ENCODE peak calls at places on chromosomes 1 and 21, in six cellular contexts. One of them, this sample, is unnamed.
A peak's percentile ranks its signal among the peaks of the same experiment; 100 is the strongest.

GRCh38 chr1:233945573-233945972 is 41.1 kb downstream of the SLC35F3 start:
- DNase-seq in GM12878: peak; percentile 8
- DNase-seq in endothelial cell of umbilical vein: no peak
- DNase-seq in K562: no peak
- DNase-seq in A549: peak; percentile 14
- DNase-seq in HepG2: no peak
- DNase-seq in this sample: no peak

GRCh38 chr21:37546949-37547614 is 180.5 kb downstream of the DYRK1A start:
- DNase-seq in A549: no peak
- DNase-seq in GM12878: no peak
- DNase-seq in endothelial cell of umbilical vein: peak; percentile 86
- DNase-seq in HepG2: no peak
- DNase-seq in K562: no peak
- DNase-seq in this sample: peak; percentile 41

GRCh38 chr1:165717918-165718515 is 19.7 kb upstream of the ALDH9A1 start:
- DNase-seq in A549: peak; percentile 68
- DNase-seq in K562: peak; percentile 67
- DNase-seq in GM12878: no peak
- DNase-seq in HepG2: peak; percentile 69
- DNase-seq in endothelial cell of umbilical vein: peak; percentile 68
- DNase-seq in this sample: peak; percentile 74

GRCh38 chr1:34165422-34165921 is 442 bp upstream of the CSMD2 start:
- DNase-seq in GM12878: no peak
- DNase-seq in HepG2: no peak
- DNase-seq in endothelial cell of umbilical vein: no peak
- DNase-seq in A549: no peak
- DNase-seq in K562: no peak
- DNase-seq in this sample: no peak

GRCh38 chr1:225887030-225887314 is 2.0 kb downstream of the LEFTY1 start:
- DNase-seq in GM12878: no peak
- DNase-seq in K562: no peak
- DNase-seq in endothelial cell of umbilical vein: no peak
- DNase-seq in A549: no peak
- DNase-seq in HepG2: no peak
- DNase-seq in this sample: no peak

GRCh38 chr1:187877220-187877619 is 1048.5 kb downstream of the PLA2G4A start:
- DNase-seq in HepG2: no peak
- DNase-seq in K562: no peak
- DNase-seq in A549: no peak
- DNase-seq in endothelial cell of umbilical vein: no peak
- DNase-seq in GM12878: no peak
- DNase-seq in this sample: no peak

GRCh38 chr1:32933742-32934322 is 30.8 kb downstream of the RNF19B start:
- DNase-seq in K562: no peak
- DNase-seq in GM12878: no peak
- DNase-seq in HepG2: peak; percentile 99
- DNase-seq in A549: peak; percentile 84
- DNase-seq in endothelial cell of umbilical vein: peak; percentile 95
- DNase-seq in this sample: no peak

GRCh38 chr1:151175910-151176309 is at the start of gene TMOD4:
- DNase-seq in A549: peak; percentile 37
- DNase-seq in K562: peak; percentile 48
- DNase-seq in HepG2: no peak
- DNase-seq in endothelial cell of umbilical vein: peak; percentile 19
- DNase-seq in GM12878: no peak
- DNase-seq in this sample: peak; percentile 49

GRCh38 chr1:245871881-245872280 is 635.2 kb downstream of the SMYD3 start:
- DNase-seq in GM12878: no peak
- DNase-seq in HepG2: no peak
- DNase-seq in K562: no peak
- DNase-seq in endothelial cell of umbilical vein: no peak
- DNase-seq in A549: no peak
- DNase-seq in this sample: no peak

GRCh38 chr1:160797861-160798273 is 1.9 kb downstream of the LY9 start:
- DNase-seq in A549: no peak
- DNase-seq in endothelial cell of umbilical vein: no peak
- DNase-seq in HepG2: no peak
- DNase-seq in GM12878: no peak
- DNase-seq in K562: no peak
- DNase-seq in this sample: no peak

GRCh38 chr21:14554948-14555347 is 8.8 kb upstream of the SAMSN1 start:
- DNase-seq in HepG2: no peak
- DNase-seq in endothelial cell of umbilical vein: no peak
- DNase-seq in A549: no peak
- DNase-seq in GM12878: no peak
- DNase-seq in K562: no peak
- DNase-seq in this sample: no peak

GRCh38 chr1:168386492-168386891 is 105.8 kb downstream of the TBX19 start:
- DNase-seq in HepG2: no peak
- DNase-seq in endothelial cell of umbilical vein: no peak
- DNase-seq in GM12878: no peak
- DNase-seq in K562: no peak
- DNase-seq in A549: no peak
- DNase-seq in this sample: no peak

GRCh38 chr1:204465469-204466415 is 28.9 kb downstream of the PIK3C2B start:
- DNase-seq in A549: no peak
- DNase-seq in GM12878: peak; percentile 63
- DNase-seq in endothelial cell of umbilical vein: peak; percentile 44
- DNase-seq in HepG2: no peak
- DNase-seq in K562: peak; percentile 60
- DNase-seq in this sample: peak; percentile 95

GRCh38 chr1:220219865-220220698 is 52.2 kb downstream of the RAB3GAP2 start:
- DNase-seq in K562: no peak
- DNase-seq in A549: no peak
- DNase-seq in HepG2: no peak
- DNase-seq in GM12878: peak; percentile 83
- DNase-seq in endothelial cell of umbilical vein: no peak
- DNase-seq in this sample: no peak

GRCh38 chr1:22702255-22702654 is 8.4 kb upstream of the EPHB2 start:
- DNase-seq in K562: no peak
- DNase-seq in A549: no peak
- DNase-seq in HepG2: peak; percentile 20
- DNase-seq in GM12878: no peak
- DNase-seq in endothelial cell of umbilical vein: no peak
- DNase-seq in this sample: no peak

GRCh38 chr1:203914292-203914691 is 52.9 kb downstream of the SNRPE start:
- DNase-seq in HepG2: peak; percentile 35
- DNase-seq in endothelial cell of umbilical vein: no peak
- DNase-seq in K562: no peak
- DNase-seq in A549: no peak
- DNase-seq in GM12878: no peak
- DNase-seq in this sample: no peak

GRCh38 chr1:9367806-9368205 is 75.1 kb downstream of the SPSB1 start:
- DNase-seq in GM12878: no peak
- DNase-seq in A549: no peak
- DNase-seq in HepG2: no peak
- DNase-seq in K562: no peak
- DNase-seq in endothelial cell of umbilical vein: no peak
- DNase-seq in this sample: no peak

GRCh38 chr1:41464886-41465285 is 19.6 kb downstream of the EDN2 start:
- DNase-seq in K562: no peak
- DNase-seq in endothelial cell of umbilical vein: no peak
- DNase-seq in HepG2: no peak
- DNase-seq in A549: no peak
- DNase-seq in GM12878: no peak
- DNase-seq in this sample: no peak

GRCh38 chr1:165403835-165404482 is 41.0 kb downstream of the RXRG start:
- DNase-seq in A549: peak; percentile 21
- DNase-seq in GM12878: no peak
- DNase-seq in HepG2: peak; percentile 58
- DNase-seq in K562: peak; percentile 38
- DNase-seq in endothelial cell of umbilical vein: peak; percentile 15
- DNase-seq in this sample: peak; percentile 24

GRCh38 chr1:172322219-172323061 is 98.0 kb upstream of the C1orf105 start:
- DNase-seq in A549: peak; percentile 92
- DNase-seq in K562: no peak
- DNase-seq in endothelial cell of umbilical vein: peak; percentile 96
- DNase-seq in HepG2: no peak
- DNase-seq in GM12878: no peak
- DNase-seq in this sample: no peak

GRCh38 chr1:22247527-22248218 is 104.8 kb upstream of the WNT4 start:
- DNase-seq in K562: no peak
- DNase-seq in A549: no peak
- DNase-seq in GM12878: no peak
- DNase-seq in endothelial cell of umbilical vein: no peak
- DNase-seq in HepG2: no peak
- DNase-seq in this sample: no peak

GRCh38 chr1:173507847-173508209 is 30.7 kb downstream of the PRDX6 start:
- DNase-seq in endothelial cell of umbilical vein: no peak
- DNase-seq in K562: no peak
- DNase-seq in GM12878: no peak
- DNase-seq in HepG2: no peak
- DNase-seq in A549: no peak
- DNase-seq in this sample: no peak

DNA sequence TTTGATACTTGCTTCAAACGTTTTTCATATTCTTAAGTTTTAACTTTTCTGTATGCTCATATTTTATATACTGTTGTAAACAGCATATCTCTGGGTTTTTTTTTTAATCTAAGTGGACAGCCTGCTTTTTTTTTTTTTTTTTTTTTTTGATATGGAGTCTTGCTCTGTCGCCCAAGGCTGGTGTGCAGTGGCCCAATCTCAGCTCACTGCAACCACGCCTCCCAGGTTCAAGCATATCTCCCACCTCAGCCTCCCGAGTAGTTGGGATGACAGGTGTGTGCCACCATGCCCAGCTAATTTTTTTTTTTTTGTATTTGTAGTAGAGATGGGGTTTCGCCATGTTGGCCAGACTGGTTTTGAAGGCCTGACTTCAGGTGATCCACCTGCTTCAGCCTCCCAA is 1.2 kb downstream of the TBCE start:
- DNase-seq in GM12878: no peak
- DNase-seq in endothelial cell of umbilical vein: no peak
- DNase-seq in HepG2: no peak
- DNase-seq in K562: no peak
- DNase-seq in A549: no peak
- DNase-seq in this sample: no peak
- H3K4me3 ChIP-seq in GM12878: peak overlapping the region; percentile 74
- H3K4me3 ChIP-seq in endothelial cell of umbilical vein: no peak overlapping the region
- H3K4me3 ChIP-seq in HepG2: peak overlapping the region; percentile 97
- H3K4me3 ChIP-seq in K562: peak overlapping the region; percentile 56
- H3K4me3 ChIP-seq in A549: peak overlapping the region; percentile 65
- H3K4me3 ChIP-seq in this sample: peak overlapping the region; percentile 84

GRCh38 chr1:97243973-97244560 is 522.5 kb downstream of the PTBP2 start:
- DNase-seq in HepG2: no peak
- DNase-seq in endothelial cell of umbilical vein: peak; percentile 48
- DNase-seq in GM12878: no peak
- DNase-seq in K562: no peak
- DNase-seq in A549: peak; percentile 4
- DNase-seq in this sample: peak; percentile 24
- TF ChIP-seq MYC in HepG2: no peak
- TF ChIP-seq MYC in endothelial cell of umbilical vein: no peak
- TF ChIP-seq MYC in GM12878: no peak
- TF ChIP-seq MYC in K562: no peak
- TF ChIP-seq MYC in A549: no peak
- TF ChIP-seq MYC in this sample: no peak

GRCh38 chr1:202835548-202836072 is 24.9 kb downstream of the PCAT6 start:
- DNase-seq in endothelial cell of umbilical vein: no peak
- DNase-seq in HepG2: no peak
- DNase-seq in GM12878: no peak
- DNase-seq in K562: no peak
- DNase-seq in A549: no peak
- DNase-seq in this sample: peak; percentile 66
- H3K4me3 ChIP-seq in endothelial cell of umbilical vein: no peak overlapping the region
- H3K4me3 ChIP-seq in HepG2: no peak overlapping the region
- H3K4me3 ChIP-seq in GM12878: no peak overlapping the region
- H3K4me3 ChIP-seq in K562: no peak overlapping the region
- H3K4me3 ChIP-seq in A549: no peak overlapping the region
- H3K4me3 ChIP-seq in this sample: no peak overlapping the region

DNA sequence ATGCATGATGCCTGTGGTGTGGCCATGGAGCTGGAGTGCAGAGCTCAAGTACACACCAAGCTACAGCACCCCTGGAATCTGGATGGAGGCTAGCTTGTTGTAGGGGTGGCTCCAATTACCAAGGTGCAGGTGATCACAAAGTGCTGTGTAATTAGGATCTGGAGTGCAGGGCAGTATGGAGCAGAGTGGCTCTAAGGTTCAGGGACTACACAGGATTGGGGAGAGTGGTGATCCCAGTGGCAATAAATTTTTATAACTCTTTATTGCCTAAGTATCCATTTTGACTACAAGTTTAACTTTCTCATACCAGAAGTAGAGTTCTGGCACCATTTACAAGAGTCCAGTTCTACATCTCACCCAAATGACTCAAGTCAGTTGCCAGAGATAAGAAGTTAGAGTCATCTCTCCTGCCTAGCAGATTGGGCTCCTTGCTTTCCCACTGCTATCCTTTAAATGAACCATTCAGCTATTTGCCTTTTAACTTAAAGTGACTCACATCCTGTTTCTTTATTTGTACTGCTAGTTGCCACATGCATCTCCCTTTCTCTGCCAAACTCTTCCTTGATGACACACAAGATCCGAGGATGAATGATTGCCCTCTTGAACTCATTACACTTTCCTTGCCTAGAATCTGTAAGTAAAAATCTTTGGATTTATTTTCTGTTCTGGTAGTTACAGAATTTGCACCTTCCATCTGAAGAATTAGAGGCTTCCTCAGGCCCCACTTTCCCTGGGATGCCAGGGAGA is 427.2 kb downstream of the KCNT2 start:
- DNase-seq in A549: peak; percentile 86
- DNase-seq in endothelial cell of umbilical vein: peak; percentile 94
- DNase-seq in GM12878: no peak
- DNase-seq in HepG2: no peak
- DNase-seq in K562: peak; percentile 5
- DNase-seq in this sample: peak; percentile 52
- TF ChIP-seq MYC in A549: no peak
- TF ChIP-seq MYC in endothelial cell of umbilical vein: no peak
- TF ChIP-seq MYC in GM12878: no peak
- TF ChIP-seq MYC in HepG2: no peak
- TF ChIP-seq MYC in K562: no peak
- TF ChIP-seq MYC in this sample: no peak

GRCh38 chr1:228038387-228039005 is 31.7 kb downstream of the WNT3A start:
- DNase-seq in A549: no peak
- DNase-seq in endothelial cell of umbilical vein: no peak
- DNase-seq in GM12878: no peak
- DNase-seq in HepG2: no peak
- DNase-seq in K562: no peak
- DNase-seq in this sample: no peak

GRCh38 chr1:228039006-228039481 is 32.2 kb downstream of the WNT3A start:
- DNase-seq in GM12878: no peak
- DNase-seq in HepG2: no peak
- DNase-seq in endothelial cell of umbilical vein: no peak
- DNase-seq in A549: no peak
- DNase-seq in K562: no peak
- DNase-seq in this sample: no peak

GRCh38 chr1:228039504-228039903 is 32.7 kb downstream of the WNT3A start:
- DNase-seq in HepG2: no peak
- DNase-seq in A549: no peak
- DNase-seq in endothelial cell of umbilical vein: no peak
- DNase-seq in GM12878: no peak
- DNase-seq in K562: no peak
- DNase-seq in this sample: no peak

GRCh38 chr1:228036701-228037231 is 30.0 kb downstream of the WNT3A start:
- DNase-seq in K562: no peak
- DNase-seq in A549: no peak
- DNase-seq in GM12878: no peak
- DNase-seq in endothelial cell of umbilical vein: no peak
- DNase-seq in HepG2: no peak
- DNase-seq in this sample: no peak

GRCh38 chr1:228037401-228038386 is 30.9 kb downstream of the WNT3A start:
- DNase-seq in A549: no peak
- DNase-seq in endothelial cell of umbilical vein: peak; percentile 6
- DNase-seq in HepG2: no peak
- DNase-seq in K562: no peak
- DNase-seq in GM12878: no peak
- DNase-seq in this sample: no peak
- H3K4me3 ChIP-seq in A549: no peak overlapping the region
- H3K4me3 ChIP-seq in endothelial cell of umbilical vein: no peak overlapping the region
- H3K4me3 ChIP-seq in HepG2: no peak overlapping the region
- H3K4me3 ChIP-seq in K562: no peak overlapping the region
- H3K4me3 ChIP-seq in GM12878: no peak overlapping the region
- H3K4me3 ChIP-seq in this sample: no peak overlapping the region

This sample was measured in NB4.